ENCODE peak calls at places on chromosomes 4 and X, in six cellular contexts. B is ACHN, K is BE2C, P is T-helper 2 cell, Y is esophagus squamous epithelium, L is ecto neural progenitor cell. Q is an unnamed sample.

GRCh38 chr4:53722110-53722509 is 130.8 kb upstream of the LNX1 start:
- DNase-seq in K (no peak), B (no peak), L (no peak), P (no peak), Y (no peak), Q (no peak)

GRCh38 chr4:17310269-17310652 is 201.6 kb downstream of the QDPR start:
- DNase-seq in B (no peak), K (no peak), P (no peak), L (no peak), Y (no peak), Q (no peak)

GRCh38 chr4:4995866-4996265 is 23.4 kb downstream of the CYTL1 start:
- DNase-seq in L (no peak), B (no peak), P (no peak), Y (no peak), K (no peak), Q (no peak)

GRCh38 chr4:8655411-8656184 is 63.0 kb downstream of the CPZ start:
- DNase-seq in Y (no peak), L (peak), B (no peak), K (no peak), P (no peak), Q (peak)

GRCh38 chr4:149885896-149886295 is 70.3 kb upstream of the IQCM start:
- DNase-seq in Y (no peak), B (no peak), P (no peak), L (no peak), K (no peak), Q (no peak)

GRCh38 chr4:131370846-131371245 is 1778.2 kb upstream of the PCDH10 start:
- DNase-seq in L (no peak), Y (no peak), K (peak), P (no peak), B (peak), Q (no peak)

GRCh38 chr4:90503677-90504076 is 376.5 kb downstream of the CCSER1 start:
- DNase-seq in P (no peak), L (no peak), Y (no peak), B (peak), K (no peak), Q (no peak)

GRCh38 chr4:67052981-67053380 is 492.3 kb downstream of the CENPC start:
- DNase-seq in Y (no peak), P (no peak), B (no peak), K (no peak), L (no peak), Q (no peak)

GRCh38 chrX:153225438-153226098 is 46.5 kb downstream of the MAGEA1 start:
- DNase-seq in P (no peak), Y (no peak), K (no peak), B (no peak), L (no peak), Q (no peak)

GRCh38 chr4:133402616-133403015 is 253.5 kb downstream of the PCDH10 start:
- DNase-seq in Y (no peak), P (no peak), L (no peak), K (no peak), B (no peak), Q (no peak)

GRCh38 chr4:133154725-133155124 is 5.6 kb downstream of the PCDH10 start:
- DNase-seq in Y (no peak), P (no peak), L (no peak), K (peak), B (peak), Q (peak)

GRCh38 chr4:81732980-81733379 is 261.3 kb upstream of the RASGEF1B start:
- DNase-seq in B (no peak), P (no peak), Y (no peak), L (no peak), K (no peak), Q (no peak)

GRCh38 chrX:47502591-47503222 is 19.7 kb upstream of the ZNF41 start:
- DNase-seq in B (no peak), Y (no peak), P (no peak), K (no peak), L (no peak), Q (no peak)

GRCh38 chr4:6152879-6153705 is 47.3 kb downstream of the JAKMIP1 start:
- DNase-seq in P (no peak), Y (no peak), B (no peak), L (no peak), K (no peak), Q (no peak)

GRCh38 chrX:151974336-151975227 is at the start of gene GABRE:
- DNase-seq in B (no peak), Y (no peak), P (no peak), L (peak), K (no peak), Q (peak)

GRCh38 chrX:67543818-67544217 is at the start of gene AR:
- DNase-seq in B (no peak), P (no peak), L (peak), Y (no peak), K (no peak), Q (peak)

GRCh38 chrX:19649227-19650009 is 134.1 kb upstream of the MAP3K15 start:
- DNase-seq in P (no peak), L (no peak), Y (no peak), K (no peak), B (no peak), Q (no peak)

GRCh38 chr4:183249854-183250253 is 70.2 kb downstream of the CLDN22 start:
- DNase-seq in L (no peak), P (no peak), K (peak), Y (no peak), B (peak), Q (no peak)

GRCh38 chr4:146522098-146522861 is 540 bp upstream of the SLC10A7 start:
- DNase-seq in B (peak), K (peak), L (peak), P (peak), Y (peak), Q (peak)

GRCh38 chrX:21408324-21408723 is 34.1 kb downstream of the CNKSR2 start:
- DNase-seq in K (no peak), L (no peak), B (no peak), Y (no peak), P (no peak), Q (no peak)

GRCh38 chr4:21992330-21992729 is 43.8 kb upstream of the KCNIP4 start:
- DNase-seq in Y (no peak), K (no peak), P (no peak), B (no peak), L (no peak), Q (no peak)

GRCh38 chr4:158122501-158122900 is 50.3 kb downstream of the GASK1B start:
- DNase-seq in K (no peak), B (no peak), P (no peak), L (no peak), Y (no peak), Q (no peak)

GRCh38 chrX:48489892-48490291 is 13.9 kb downstream of the FTSJ1 start:
- DNase-seq in K (no peak), L (no peak), B (no peak), Y (no peak), P (no peak), Q (no peak)

GRCh38 chr4:113951263-113951662 is 28.2 kb downstream of the ARSJ start:
- DNase-seq in L (no peak), P (no peak), K (no peak), Y (no peak), B (no peak), Q (no peak)

GRCh38 chr4:82715731-82716617 is 82.6 kb downstream of the SCD5 start:
- DNase-seq in K (no peak), P (no peak), L (no peak), Y (no peak), B (no peak), Q (no peak)

GRCh38 chr4:22969314-22969896 is 276.7 kb downstream of the GBA3 start:
- DNase-seq in K (no peak), B (peak), P (no peak), Y (no peak), L (no peak), Q (no peak)

GRCh38 chrX:10444204-10444603 is 176.2 kb downstream of the MID1 start:
- DNase-seq in K (peak), B (no peak), L (no peak), Y (no peak), P (no peak), Q (no peak)

GRCh38 chrX:152937236-152937635 is 39.4 kb downstream of the ZNF185 start:
- DNase-seq in Y (no peak), P (no peak), L (no peak), B (no peak), K (no peak), Q (no peak)

GRCh38 chrX:110692876-110693275 is 102.7 kb downstream of the CHRDL1 start:
- DNase-seq in P (no peak), Y (no peak), L (no peak), B (no peak), K (no peak), Q (no peak)

GRCh38 chr4:152172146-152172545 is 363.7 kb downstream of the FBXW7 start:
- DNase-seq in B (no peak), L (no peak), Y (no peak), P (no peak), K (no peak), Q (no peak)

GRCh38 chr4:16289872-16290554 is 63.7 kb upstream of the TAPT1 start:
- DNase-seq in L (no peak), B (peak), K (no peak), Y (no peak), P (no peak), Q (no peak)

GRCh38 chrX:56994375-56995270 is 718 bp downstream of the SPIN3 start:
- DNase-seq in L (no peak), P (no peak), B (no peak), K (peak), Y (no peak), Q (no peak)

GRCh38 chr4:24373662-24374061 is 210.7 kb downstream of the DHX15 start:
- DNase-seq in B (no peak), Y (no peak), L (no peak), K (no peak), P (no peak), Q (no peak)

GRCh38 chrX:148995661-148996060 is 495.2 kb downstream of the AFF2 start:
- DNase-seq in K (no peak), P (no peak), B (no peak), L (no peak), Y (no peak), Q (no peak)

GRCh38 chr4:123412700-123413512 is 16.3 kb downstream of the SPRY1 start:
- DNase-seq in B (no peak), L (no peak), P (no peak), Y (no peak), K (no peak), Q (no peak)

GRCh38 chrX:134406230-134406794 is 53.7 kb upstream of the HPRT1 start:
- DNase-seq in L (no peak), K (peak), P (no peak), Y (no peak), B (no peak), Q (no peak)

GRCh38 chr4:120841580-120841979 is 80.9 kb downstream of the PRDM5 start:
- DNase-seq in Y (no peak), B (no peak), K (no peak), P (no peak), L (no peak), Q (no peak)